ENCODE peak calls at places on chromosomes 7 and 10, in six cellular contexts. C is fibroblast of lung, O is right atrium auricular region, U is astrocyte, W is AG04450, X is HL-60. B is an unnamed sample.

GRCh38 chr7:101363734-101364374 is 1.2 kb downstream of the COL26A1 start:
- DNase-seq in C (peak; percentile 64), O (peak; percentile 61), U (peak; percentile 20), W (peak; percentile 7), X (peak; percentile 78), B (peak; percentile 70)

GRCh38 chr10:114042895-114043531 is 653 bp upstream of the ADRB1 start:
- DNase-seq in C (peak; percentile 46), O (no peak), U (peak; percentile 32), W (no peak), X (peak; percentile 53), B (peak; percentile 14)

GRCh38 chr7:4665661-4666060 is 16.4 kb upstream of the FOXK1 start:
- DNase-seq in C (peak; percentile 97), O (no peak), U (peak; percentile 100), W (peak; percentile 88), X (no peak), B (no peak)

GRCh38 chr10:44781131-44781530 is 130.0 kb upstream of the TMEM72 start:
- DNase-seq in C (no peak), O (no peak), U (no peak), W (no peak), X (no peak), B (no peak)

GRCh38 chr10:63628526-63629362 is 107.5 kb downstream of the REEP3 start:
- DNase-seq in C (peak; percentile 52), O (peak; percentile 77), U (peak; percentile 29), W (no peak), X (peak; percentile 68), B (no peak)

GRCh38 chr7:121002755-121003114 is 14.2 kb downstream of the CPED1 start:
- DNase-seq in C (peak; percentile 85), O (no peak), U (peak; percentile 76), W (no peak), X (no peak), B (no peak)

GRCh38 chr7:93890041-93890463 is 501 bp downstream of the TFPI2 start:
- DNase-seq in C (peak; percentile 60), O (no peak), U (peak; percentile 62), W (no peak), X (no peak), B (peak; percentile 27)

GRCh38 chr10:74347522-74347921 is 196.5 kb downstream of the ADK start:
- DNase-seq in C (no peak), O (no peak), U (no peak), W (no peak), X (no peak), B (no peak)

GRCh38 chr7:95861041-95861440 is 88.7 kb downstream of the DYNC1I1 start:
- DNase-seq in C (no peak), O (no peak), U (peak; percentile 20), W (no peak), X (no peak), B (no peak)

GRCh38 chr10:72061491-72061890 is 26.9 kb downstream of the SPOCK2 start:
- DNase-seq in C (no peak), O (no peak), U (no peak), W (no peak), X (no peak), B (no peak)

GRCh38 chr7:158311791-158312190 is 275.8 kb downstream of the PTPRN2 start:
- DNase-seq in C (no peak), O (peak; percentile 38), U (no peak), W (no peak), X (no peak), B (no peak)

GRCh38 chr7:26298432-26299058 is 6.9 kb downstream of the SNX10 start:
- DNase-seq in C (no peak), O (no peak), U (no peak), W (no peak), X (no peak), B (no peak)

GRCh38 chr7:132463922-132464321 is 112.3 kb downstream of the PLXNA4 start:
- DNase-seq in C (no peak), O (no peak), U (no peak), W (no peak), X (no peak), B (no peak)

GRCh38 chr10:100148353-100149211 is 37.2 kb downstream of the ERLIN1 start:
- DNase-seq in C (no peak), O (no peak), U (peak; percentile 37), W (no peak), X (peak; percentile 61), B (no peak)

GRCh38 chr10:61451357-61451756 is 1.8 kb downstream of the TMEM26 start:
- DNase-seq in C (no peak), O (no peak), U (no peak), W (no peak), X (no peak), B (no peak)

GRCh38 chr10:49106451-49106850 is 8.9 kb downstream of the VSTM4 start:
- DNase-seq in C (no peak), O (peak; percentile 60), U (no peak), W (no peak), X (no peak), B (no peak)

GRCh38 chr7:22351329-22351692 is 5.6 kb downstream of the RAPGEF5 start:
- DNase-seq in C (no peak), O (no peak), U (no peak), W (no peak), X (no peak), B (no peak)

GRCh38 chr10:6803429-6803783 is 223.3 kb upstream of the PRKCQ start:
- DNase-seq in C (no peak), O (no peak), U (no peak), W (no peak), X (no peak), B (no peak)

GRCh38 chr7:24821045-24821853 is 64.0 kb upstream of the GSDME start:
- DNase-seq in C (peak; percentile 92), O (peak; percentile 76), U (peak; percentile 98), W (peak; percentile 80), X (peak; percentile 86), B (no peak)

GRCh38 chr10:87635498-87636312 is 24.0 kb upstream of the PAPSS2 start:
- DNase-seq in C (peak; percentile 66), O (no peak), U (peak; percentile 80), W (peak; percentile 38), X (peak; percentile 11), B (no peak)

GRCh38 chr7:122790132-122790531 is 87.4 kb upstream of the RNF148 start:
- DNase-seq in C (no peak), O (no peak), U (no peak), W (no peak), X (no peak), B (no peak)

GRCh38 chr7:36048902-36049240 is 104.2 kb upstream of the EEPD1 start:
- DNase-seq in C (no peak), O (no peak), U (peak; percentile 40), W (no peak), X (no peak), B (no peak)

GRCh38 chr7:139582130-139582650 is 58.7 kb downstream of the CLEC2L start:
- DNase-seq in C (no peak), O (peak; percentile 43), U (no peak), W (no peak), X (no peak), B (no peak)

GRCh38 chr10:96025566-96025965 is 17.8 kb upstream of the CCNJ start:
- DNase-seq in C (peak; percentile 2), O (no peak), U (no peak), W (no peak), X (peak; percentile 41), B (no peak)

GRCh38 chr7:141674702-141675101 is 27.3 kb downstream of the DENND11 start:
- DNase-seq in C (no peak), O (no peak), U (no peak), W (no peak), X (no peak), B (no peak)
- TF ChIP-seq CTCF in C (no peak), O (peak; percentile 51), U (peak; percentile 37), W (peak; percentile 20), X (no peak), B (peak; percentile 47)

DNA sequence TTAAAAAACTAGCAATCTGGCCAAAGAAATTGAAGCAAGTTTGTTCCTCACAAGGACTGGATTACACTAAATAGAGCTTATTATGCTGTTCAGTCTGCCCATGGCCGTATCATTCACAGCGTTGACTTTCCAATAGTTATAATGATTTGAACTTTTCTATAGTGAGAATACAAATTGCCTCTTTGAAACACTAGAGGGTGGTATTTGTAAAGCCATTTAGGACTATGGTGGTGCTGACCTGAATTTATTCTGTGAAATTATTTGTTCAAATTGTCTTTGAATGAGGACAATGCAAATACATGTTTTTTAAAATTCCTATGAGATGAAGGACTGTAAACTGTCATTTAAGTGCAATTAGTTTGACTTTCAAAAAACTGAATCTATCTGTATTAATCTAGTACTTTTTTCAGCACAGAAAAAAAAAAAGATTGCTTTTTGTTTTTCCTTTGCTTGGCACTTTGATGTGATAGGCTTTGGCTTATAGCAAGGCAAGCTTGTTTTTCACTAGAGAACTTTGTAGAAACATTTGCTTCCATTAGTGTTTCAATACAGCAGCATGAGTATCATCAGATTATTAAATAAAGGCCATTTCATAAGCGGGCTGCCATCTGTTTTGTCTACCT is 122.6 kb upstream of the TMEM229A start:
- DNase-seq in C (peak; percentile 70), O (no peak), U (no peak), W (peak; percentile 6), X (no peak), B (no peak)
- TF ChIP-seq CTCF in C (peak; percentile 34), O (peak; percentile 61), U (peak; percentile 58), W (peak; percentile 67), X (peak; percentile 18), B (peak; percentile 79)

GRCh38 chr7:19984231-19984632 is 210.8 kb upstream of the TMEM196 start:
- DNase-seq in C (no peak), O (no peak), U (no peak), W (no peak), X (no peak), B (no peak)
- TF ChIP-seq CTCF in C (no peak), O (no peak), U (no peak), W (no peak), X (no peak), B (no peak)

GRCh38 chr7:156650042-156650441 is 9.5 kb downstream of the RNF32 start:
- DNase-seq in C (no peak), O (no peak), U (no peak), W (no peak), X (peak; percentile 22), B (no peak)
- TF ChIP-seq CTCF in C (peak; percentile 12), O (no peak), U (no peak), W (peak; percentile 39), X (no peak), B (peak; percentile 33)

GRCh38 chr7:47528471-47528870 is 53.4 kb downstream of the TNS3 start:
- DNase-seq in C (no peak), O (no peak), U (no peak), W (no peak), X (no peak), B (no peak)
- TF ChIP-seq CTCF in C (no peak), O (no peak), U (no peak), W (no peak), X (no peak), B (no peak)

GRCh38 chr7:149153346-149153745 is 6.1 kb downstream of the ZNF398 start:
- DNase-seq in C (no peak), O (no peak), U (no peak), W (no peak), X (no peak), B (no peak)

GRCh38 chr7:149144996-149145850 is 2.0 kb upstream of the ZNF398 start:
- DNase-seq in C (no peak), O (no peak), U (no peak), W (no peak), X (no peak), B (no peak)

GRCh38 chr7:149150981-149151380 is 3.7 kb downstream of the ZNF398 start:
- DNase-seq in C (no peak), O (no peak), U (no peak), W (no peak), X (no peak), B (no peak)

GRCh38 chr7:149147072-149147729 is at the start of gene ZNF398:
- DNase-seq in C (peak; percentile 81), O (peak; percentile 66), U (peak; percentile 66), W (no peak), X (peak; percentile 87), B (peak; percentile 65)

GRCh38 chr7:149147730-149148653 is 739 bp downstream of the ZNF398 start:
- DNase-seq in C (peak; percentile 44), O (no peak), U (peak; percentile 57), W (no peak), X (peak; percentile 52), B (peak; percentile 42)
- TF ChIP-seq CTCF in C (no peak), O (peak; percentile 7), U (no peak), W (no peak), X (no peak), B (no peak)